ENCODE peak calls at places on chromosomes 3 and 15, in four cellular contexts. One of them, this sample, is unnamed.

GRCh38 chr3:84108442-84108971 is 850.3 kb upstream of the CADM2 start:
- DNase-seq in stimulated activated CD4-positive, alpha-beta T cell treated with anti-CD3 and anti-CD28 coated beads, TNF-alpha, amount 100 ng/mL, for 1 hour: no peak
- DNase-seq in left colon: no peak
- DNase-seq in GM12865: no peak
- DNase-seq in this sample: no peak

GRCh38 chr3:123605789-123606234 is 21.0 kb upstream of the HACD2 start:
- DNase-seq in GM12865: peak
- DNase-seq in stimulated activated CD4-positive, alpha-beta T cell treated with anti-CD3 and anti-CD28 coated beads, TNF-alpha, amount 100 ng/mL, for 1 hour: no peak
- DNase-seq in left colon: no peak
- DNase-seq in this sample: no peak

GRCh38 chr3:18389108-18389733 is 35.9 kb downstream of the SATB1 start:
- DNase-seq in stimulated activated CD4-positive, alpha-beta T cell treated with anti-CD3 and anti-CD28 coated beads, TNF-alpha, amount 100 ng/mL, for 1 hour: no peak
- DNase-seq in left colon: no peak
- DNase-seq in GM12865: peak
- DNase-seq in this sample: peak

GRCh38 chr15:71105444-71105843 is 9.8 kb upstream of the THSD4 start:
- DNase-seq in stimulated activated CD4-positive, alpha-beta T cell treated with anti-CD3 and anti-CD28 coated beads, TNF-alpha, amount 100 ng/mL, for 1 hour: no peak
- DNase-seq in GM12865: no peak
- DNase-seq in left colon: no peak
- DNase-seq in this sample: no peak

GRCh38 chr3:111321786-111322185 is 220.2 kb upstream of the CD96 start:
- DNase-seq in stimulated activated CD4-positive, alpha-beta T cell treated with anti-CD3 and anti-CD28 coated beads, TNF-alpha, amount 100 ng/mL, for 1 hour: no peak
- DNase-seq in GM12865: no peak
- DNase-seq in left colon: no peak
- DNase-seq in this sample: no peak

GRCh38 chr3:169241575-169241927 is 422.0 kb downstream of the MECOM start:
- DNase-seq in left colon: no peak
- DNase-seq in stimulated activated CD4-positive, alpha-beta T cell treated with anti-CD3 and anti-CD28 coated beads, TNF-alpha, amount 100 ng/mL, for 1 hour: no peak
- DNase-seq in GM12865: no peak
- DNase-seq in this sample: no peak

GRCh38 chr15:75063338-75063737 is 39.9 kb downstream of the PPCDC start:
- DNase-seq in GM12865: no peak
- DNase-seq in stimulated activated CD4-positive, alpha-beta T cell treated with anti-CD3 and anti-CD28 coated beads, TNF-alpha, amount 100 ng/mL, for 1 hour: no peak
- DNase-seq in left colon: no peak
- DNase-seq in this sample: no peak

GRCh38 chr3:23740517-23741402 is 65.0 kb upstream of the UBE2E1 start:
- DNase-seq in left colon: peak
- DNase-seq in GM12865: peak
- DNase-seq in stimulated activated CD4-positive, alpha-beta T cell treated with anti-CD3 and anti-CD28 coated beads, TNF-alpha, amount 100 ng/mL, for 1 hour: no peak
- DNase-seq in this sample: no peak

GRCh38 chr3:45958333-45958791 is 15.1 kb downstream of the CXCR6 start:
- DNase-seq in GM12865: no peak
- DNase-seq in left colon: no peak
- DNase-seq in stimulated activated CD4-positive, alpha-beta T cell treated with anti-CD3 and anti-CD28 coated beads, TNF-alpha, amount 100 ng/mL, for 1 hour: no peak
- DNase-seq in this sample: peak

GRCh38 chr3:111944377-111944776 is 34.4 kb upstream of the ABHD10 start:
- DNase-seq in stimulated activated CD4-positive, alpha-beta T cell treated with anti-CD3 and anti-CD28 coated beads, TNF-alpha, amount 100 ng/mL, for 1 hour: no peak
- DNase-seq in left colon: no peak
- DNase-seq in GM12865: no peak
- DNase-seq in this sample: no peak

This sample was measured in immature natural killer cell.